ENCODE peak calls at places on chromosomes 11 and 22, in ten cellular contexts. C, U, H, F, N, K, O, Q, J and S are unnamed samples.

GRCh38 chr11:118142809-118143208 is 9.8 kb downstream of the SCN4B start:
- DNase-seq in J (peak; percentile 13), U (peak; percentile 62), K (no peak), H (no peak), C (peak; percentile 22), Q (peak; percentile 43), O (no peak), F (no peak), N (no peak), S (no peak)

GRCh38 chr11:63909621-63910506 is 7.1 kb downstream of the RCOR2 start:
- DNase-seq in F (peak; percentile 78), H (no peak), C (no peak), J (no peak), Q (no peak), N (no peak), U (no peak), K (no peak), O (no peak), S (no peak)

GRCh38 chr22:39956932-39957664 is 3.1 kb upstream of the TMA7B start:
- DNase-seq in N (no peak), F (no peak), H (no peak), K (peak; percentile 22), U (no peak), Q (no peak), O (no peak), J (no peak), C (no peak), S (no peak)

GRCh38 chr11:121270286-121270685 is 22.3 kb upstream of the SC5D start:
- DNase-seq in O (no peak), K (no peak), H (no peak), U (no peak), J (no peak), Q (no peak), C (no peak), N (peak; percentile 55), F (no peak), S (no peak)

GRCh38 chr11:8826145-8826786 is 84.7 kb upstream of the AKIP1 start:
- DNase-seq in J (peak; percentile 70), K (peak; percentile 93), N (no peak), H (no peak), Q (no peak), C (no peak), U (peak; percentile 54), F (peak; percentile 80), O (peak; percentile 95), S (peak; percentile 87)

GRCh38 chr22:25829808-25830777 is 88.1 kb downstream of the MYO18B start:
- DNase-seq in O (no peak), F (no peak), N (no peak), Q (no peak), K (no peak), C (no peak), U (peak; percentile 46), J (no peak), H (no peak), S (no peak)

GRCh38 chr22:30406400-30406799 is 9.6 kb downstream of the SEC14L2 start:
- DNase-seq in C (no peak), Q (no peak), J (no peak), N (no peak), F (no peak), H (no peak), O (no peak), U (no peak), K (no peak), S (no peak)

GRCh38 chr11:46272816-46273427 is 4.5 kb upstream of the CREB3L1 start:
- DNase-seq in J (peak; percentile 89), N (no peak), F (no peak), H (peak; percentile 62), K (peak; percentile 65), O (peak; percentile 76), U (peak; percentile 83), Q (peak; percentile 62), C (peak; percentile 74), S (peak; percentile 76)

GRCh38 chr11:94786264-94787126 is 18.3 kb downstream of the AMOTL1 start:
- DNase-seq in U (no peak), K (peak; percentile 67), C (no peak), N (no peak), Q (no peak), O (peak; percentile 59), H (no peak), J (peak; percentile 52), F (peak; percentile 34), S (no peak)

GRCh38 chr11:3137486-3138177 is 27.5 kb downstream of the OSBPL5 start:
- DNase-seq in U (peak; percentile 24), H (peak; percentile 15), N (no peak), F (no peak), C (no peak), Q (no peak), J (no peak), K (peak; percentile 29), O (no peak), S (no peak)

GRCh38 chr11:67274768-67275605 is 8.7 kb downstream of the GRK2 start:
- DNase-seq in J (no peak), U (peak; percentile 80), Q (no peak), F (no peak), N (no peak), H (peak; percentile 51), K (no peak), C (peak; percentile 29), O (no peak), S (no peak)

GRCh38 chr22:24697671-24698082 is 76.8 kb downstream of the PIWIL3 start:
- DNase-seq in O (no peak), U (peak; percentile 64), H (peak; percentile 57), J (no peak), F (no peak), N (no peak), C (peak; percentile 58), K (no peak), Q (peak; percentile 76), S (no peak)

GRCh38 chr11:19089421-19089820 is 27.5 kb upstream of the ZDHHC13 start:
- DNase-seq in Q (no peak), H (no peak), K (no peak), C (no peak), U (no peak), J (no peak), F (no peak), N (no peak), O (no peak), S (no peak)

GRCh38 chr11:7844521-7844920 is 47.8 kb upstream of the OR5P2 start:
- DNase-seq in N (no peak), O (no peak), J (no peak), F (no peak), K (no peak), Q (no peak), H (no peak), U (no peak), C (no peak), S (no peak)

GRCh38 chr11:14577835-14578529 is 57.8 kb upstream of the PSMA1 start:
- DNase-seq in N (no peak), U (no peak), J (no peak), H (no peak), O (no peak), K (peak; percentile 10), C (no peak), F (no peak), Q (no peak), S (no peak)

DNA sequence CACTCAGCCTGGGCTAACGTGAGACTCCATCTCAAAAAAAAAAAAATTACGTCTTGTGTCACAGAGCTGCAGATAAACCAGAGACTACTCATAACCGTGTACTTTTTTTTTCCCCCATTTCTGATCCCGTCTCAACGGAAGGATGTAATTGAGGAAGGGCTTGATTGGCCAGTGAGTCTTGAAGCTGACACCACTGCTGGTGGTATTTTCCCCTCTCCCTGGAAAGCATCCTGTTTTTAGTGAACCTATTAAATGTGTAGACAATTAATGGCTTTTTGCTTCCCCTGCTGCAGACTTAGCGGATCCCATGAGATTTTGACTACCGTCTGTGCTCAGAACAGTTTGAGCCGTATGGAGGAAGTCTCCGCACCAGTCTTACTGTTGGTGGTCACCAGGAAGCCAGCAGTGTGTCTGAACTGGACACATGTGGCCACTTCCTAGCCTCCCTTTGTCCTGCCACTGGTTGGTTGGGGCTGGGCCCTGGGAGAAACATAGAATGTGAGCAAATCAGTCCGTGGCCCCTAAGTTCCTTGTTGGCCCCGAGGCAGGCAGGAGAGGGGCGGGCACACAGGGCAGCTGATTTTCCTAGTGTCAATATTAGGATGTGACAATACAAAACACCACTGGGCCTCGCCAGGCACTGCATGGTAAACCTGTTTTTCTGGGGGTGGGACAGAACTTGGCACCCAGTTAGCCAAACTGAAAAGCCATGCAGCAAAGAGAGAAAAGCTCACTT is 3.1 kb downstream of the BIK start:
- DNase-seq in K (no peak), F (no peak), H (peak; percentile 51), C (peak; percentile 39), N (no peak), J (no peak), Q (no peak), O (no peak), U (no peak), S (no peak)
- H3K27ac ChIP-seq in K (no peak overlapping the region), F (no peak overlapping the region), H (no peak overlapping the region), C (no peak overlapping the region), N (no peak overlapping the region), J (no peak overlapping the region), Q (no peak overlapping the region), O (no peak overlapping the region), U (no peak overlapping the region), S (no peak overlapping the region)

GRCh38 chr11:48055292-48056132 is 75.2 kb downstream of the PTPRJ start:
- DNase-seq in F (no peak), C (peak; percentile 63), Q (peak; percentile 48), U (no peak), J (no peak), N (no peak), O (peak; percentile 47), H (no peak), K (peak; percentile 52), S (peak; percentile 93)
- H3K27ac ChIP-seq in F (no peak overlapping the region), C (peak overlapping the region; percentile 57), Q (peak overlapping the region; percentile 92), U (no peak overlapping the region), J (no peak overlapping the region), N (no peak overlapping the region), O (no peak overlapping the region), H (no peak overlapping the region), K (peak overlapping the region; percentile 95), S (peak overlapping the region; percentile 53)

DNA sequence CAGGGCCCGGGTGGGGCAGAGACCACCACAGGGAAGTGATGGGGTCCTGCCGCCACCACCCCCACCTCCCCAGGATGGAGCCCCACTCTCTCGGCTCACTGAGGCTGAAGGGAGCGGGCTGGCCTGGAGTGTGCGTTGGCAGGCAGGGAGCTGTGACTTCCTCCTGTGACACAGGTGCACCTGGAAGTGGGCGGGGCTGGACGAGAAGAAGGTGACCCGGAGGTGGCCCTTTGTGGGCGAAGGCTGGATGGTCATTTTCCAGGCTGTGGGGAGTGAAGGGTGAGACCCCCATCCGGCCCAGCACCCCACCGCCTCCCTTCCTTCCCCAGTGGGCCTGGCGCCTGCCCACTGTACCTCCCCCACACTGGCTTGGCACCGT is 15.4 kb downstream of the IL17REL start:
- DNase-seq in K (no peak), N (no peak), O (no peak), H (peak; percentile 44), F (no peak), U (no peak), Q (no peak), C (peak; percentile 82), J (no peak), S (no peak)
- H3K27ac ChIP-seq in K (no peak overlapping the region), N (no peak overlapping the region), O (no peak overlapping the region), H (no peak overlapping the region), F (no peak overlapping the region), U (no peak overlapping the region), Q (no peak overlapping the region), C (peak overlapping the region; percentile 41), J (no peak overlapping the region), S (no peak overlapping the region)

DNA sequence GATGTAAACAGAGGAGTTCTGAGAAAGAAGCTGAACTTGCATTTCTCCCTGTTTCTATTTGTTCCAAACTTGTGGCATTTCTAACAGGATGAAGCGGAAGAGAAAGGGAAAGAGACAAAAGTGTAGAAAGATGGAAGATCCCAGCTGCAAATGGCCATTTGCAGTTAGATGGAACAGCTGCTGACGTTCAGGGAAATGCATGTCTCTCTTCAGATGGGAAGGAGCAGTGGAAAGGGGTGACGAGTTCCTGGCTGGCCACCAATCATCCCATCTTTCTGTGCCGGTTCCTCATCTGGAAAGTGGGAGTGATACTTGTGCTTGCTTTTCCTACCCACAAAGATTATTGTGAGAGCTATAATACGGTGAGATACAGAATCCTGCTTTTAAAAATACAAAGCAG is 1.3 kb upstream of the TIMP3 start:
- DNase-seq in J (peak; percentile 51), Q (no peak), K (no peak), H (no peak), F (no peak), U (peak; percentile 54), C (no peak), N (no peak), O (no peak), S (no peak)
- H3K27ac ChIP-seq in J (peak overlapping the region; percentile 61), Q (peak overlapping the region; percentile 44), K (no peak overlapping the region), H (no peak overlapping the region), F (no peak overlapping the region), U (peak overlapping the region; percentile 93), C (peak overlapping the region; percentile 93), N (no peak overlapping the region), O (no peak overlapping the region), S (no peak overlapping the region)